ENCODE peak calls at places on chromosomes 12 and 14, in six cellular contexts. F, P, Z, I, D and T are unnamed samples.

GRCh38 chr14:101880016-101880297 is 84.4 kb upstream of the DYNC1H1 start:
- DNase-seq in P (no peak), F (no peak), Z (no peak), D (no peak), I (no peak), T (no peak)

GRCh38 chr12:105233045-105233905 is 2.7 kb downstream of the APPL2 start:
- DNase-seq in F (no peak), D (no peak), Z (no peak), I (no peak), P (no peak), T (no peak)

GRCh38 chr14:99166506-99166905 is 105.5 kb downstream of the BCL11B start:
- DNase-seq in P (no peak), D (no peak), I (no peak), Z (no peak), F (no peak), T (no peak)

GRCh38 chr12:38162708-38163441 is 153.7 kb upstream of the ALG10B start:
- DNase-seq in Z (no peak), I (no peak), P (no peak), D (no peak), F (no peak), T (no peak)

GRCh38 chr12:25789520-25789919 is 169.0 kb upstream of the RASSF8 start:
- DNase-seq in P (no peak), D (no peak), I (no peak), F (no peak), Z (no peak), T (no peak)

GRCh38 chr12:113463746-113464743 is 7.6 kb downstream of the LHX5 start:
- DNase-seq in P (no peak), F (no peak), Z (no peak), I (no peak), D (no peak), T (no peak)

GRCh38 chr12:34400423-34400881 is 378.2 kb downstream of the ALG10 start:
- DNase-seq in Z (no peak), I (no peak), D (no peak), F (peak; percentile 2), P (peak; percentile 1), T (no peak)

GRCh38 chr12:34142430-34142829 is 120.1 kb downstream of the ALG10 start:
- DNase-seq in Z (no peak), I (no peak), P (no peak), F (no peak), D (no peak), T (no peak)

GRCh38 chr14:100622708-100623485 is 35.7 kb upstream of the BEGAIN start:
- DNase-seq in Z (peak; percentile 3), D (no peak), I (no peak), P (no peak), F (no peak), T (no peak)

GRCh38 chr14:106174206-106174605 is 647.8 kb downstream of the TMEM121 start:
- DNase-seq in I (no peak), F (no peak), Z (no peak), P (no peak), D (peak; percentile 80), T (no peak)

GRCh38 chr12:67433393-67434175 is 164.4 kb downstream of the CAND1 start:
- DNase-seq in D (no peak), P (no peak), Z (no peak), F (no peak), I (no peak), T (no peak)

GRCh38 chr12:22631863-22632463 is 7.0 kb downstream of the ETNK1 start:
- DNase-seq in D (peak; percentile 38), I (no peak), P (no peak), F (peak; percentile 11), Z (no peak), T (no peak)

GRCh38 chr14:94052662-94053061 is 26.5 kb downstream of the OTUB2 start:
- DNase-seq in F (no peak), Z (no peak), D (no peak), I (no peak), P (no peak), T (no peak)

GRCh38 chr12:30769802-30770201 is 15.1 kb upstream of the CAPRIN2 start:
- DNase-seq in Z (no peak), F (no peak), D (no peak), P (no peak), I (no peak), T (no peak)

GRCh38 chr12:28222081-28222700 is 31.9 kb downstream of the CCDC91 start:
- DNase-seq in F (no peak), I (no peak), Z (no peak), D (peak; percentile 51), P (no peak), T (peak; percentile 11)

GRCh38 chr14:67971627-67972625 is 152.3 kb downstream of the RAD51B start:
- DNase-seq in Z (no peak), F (no peak), I (no peak), D (no peak), P (no peak), T (no peak)

GRCh38 chr14:62097072-62097471 is 334.9 kb downstream of the SNAPC1 start:
- DNase-seq in D (no peak), Z (no peak), I (no peak), P (no peak), F (no peak), T (no peak)

GRCh38 chr14:99564256-99564902 is 39.6 kb downstream of the CCDC85C start:
- DNase-seq in I (no peak), F (peak; percentile 87), Z (peak; percentile 81), P (no peak), D (no peak), T (no peak)

GRCh38 chr12:104686196-104686595 is 229.4 kb downstream of the CHST11 start:
- DNase-seq in I (no peak), P (no peak), Z (no peak), F (no peak), D (no peak), T (no peak)

GRCh38 chr14:33404054-33404453 is 465.4 kb downstream of the NPAS3 start:
- DNase-seq in F (peak; percentile 10), P (no peak), I (no peak), Z (no peak), D (no peak), T (no peak)

GRCh38 chr14:99655521-99655920 is 10.6 kb downstream of the HHIPL1 start:
- DNase-seq in F (no peak), I (no peak), P (no peak), D (no peak), Z (no peak), T (no peak)

GRCh38 chr12:106249411-106250135 is 1.8 kb upstream of the CKAP4 start:
- DNase-seq in F (no peak), P (no peak), I (no peak), Z (no peak), D (no peak), T (no peak)

GRCh38 chr12:98352218-98352811 is 163.1 kb upstream of the TMPO start:
- DNase-seq in I (no peak), F (peak; percentile 43), Z (no peak), D (no peak), P (no peak), T (no peak)

GRCh38 chr14:89304972-89305703 is 111.9 kb downstream of the FOXN3 start:
- DNase-seq in F (peak; percentile 37), I (no peak), P (peak; percentile 44), D (no peak), Z (peak; percentile 35), T (no peak)

GRCh38 chr12:6613015-6613775 is 6.0 kb upstream of the CHD4 start:
- DNase-seq in Z (peak; percentile 74), P (peak; percentile 69), D (no peak), I (no peak), F (peak; percentile 83), T (no peak)

GRCh38 chr12:1197264-1198018 is 206.4 kb downstream of the ERC1 start:
- DNase-seq in P (no peak), I (no peak), Z (no peak), D (no peak), F (no peak), T (no peak)

GRCh38 chr14:32531942-32532341 is 202.8 kb downstream of the AKAP6 start:
- DNase-seq in F (no peak), Z (no peak), P (no peak), I (no peak), D (no peak), T (no peak)

DNA sequence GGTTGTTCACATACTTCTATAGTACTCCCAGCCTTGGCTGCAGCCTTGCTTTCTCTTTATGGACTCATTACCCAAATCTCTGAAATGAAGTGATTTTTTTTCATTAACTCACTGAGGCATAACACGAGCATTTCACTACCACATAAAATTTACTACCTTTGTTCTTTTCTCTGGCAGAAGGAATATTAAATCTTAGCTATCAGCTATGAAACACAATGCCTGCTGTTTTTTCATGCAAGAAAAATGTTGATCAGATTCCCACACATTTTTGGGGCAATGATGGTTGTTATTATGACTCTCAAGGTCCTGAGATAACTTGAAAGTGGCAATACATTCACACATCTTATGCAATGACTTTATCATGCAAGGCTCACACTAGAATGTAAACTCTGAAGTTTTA is 225.3 kb upstream of the ATP2B1 start:
- DNase-seq in P (no peak), I (no peak), F (no peak), D (no peak), Z (no peak), T (no peak)
- H3K36me3 ChIP-seq in P (no peaks in the 10 kb centered on the region), I (no peaks in the 10 kb centered on the region), F (no peaks in the 10 kb centered on the region), D (no peaks in the 10 kb centered on the region), Z (no peaks in the 10 kb centered on the region), T (no peaks in the 10 kb centered on the region)

GRCh38 chr12:57476162-57476992 is 3.3 kb downstream of the ARHGAP9 start:
- DNase-seq in D (peak; percentile 65), F (no peak), I (no peak), Z (no peak), P (no peak), T (peak; percentile 38)

GRCh38 chr12:57476993-57477709 is 2.5 kb downstream of the ARHGAP9 start:
- DNase-seq in P (no peak), Z (no peak), F (no peak), D (peak; percentile 43), I (no peak), T (no peak)

GRCh38 chr12:57479376-57480115 is at the start of gene ARHGAP9:
- DNase-seq in D (peak; percentile 84), F (no peak), I (no peak), Z (no peak), P (no peak), T (peak; percentile 87)

GRCh38 chr12:57479043-57479375 is 657 bp downstream of the ARHGAP9 start:
- DNase-seq in P (no peak), F (no peak), D (no peak), Z (no peak), I (no peak), T (no peak)

GRCh38 chr12:57477710-57478681 is 1.7 kb downstream of the ARHGAP9 start:
- DNase-seq in P (no peak), I (no peak), D (peak; percentile 64), Z (no peak), F (no peak), T (peak; percentile 57)
- H3K36me3 ChIP-seq in P (no peaks in the 10 kb centered on the region), I (no peaks in the 10 kb centered on the region), D (peaks cover 19% of the 10 kb centered on the region), Z (no peaks in the 10 kb centered on the region), F (no peaks in the 10 kb centered on the region), T (peaks cover 24% of the 10 kb centered on the region)

DNA sequence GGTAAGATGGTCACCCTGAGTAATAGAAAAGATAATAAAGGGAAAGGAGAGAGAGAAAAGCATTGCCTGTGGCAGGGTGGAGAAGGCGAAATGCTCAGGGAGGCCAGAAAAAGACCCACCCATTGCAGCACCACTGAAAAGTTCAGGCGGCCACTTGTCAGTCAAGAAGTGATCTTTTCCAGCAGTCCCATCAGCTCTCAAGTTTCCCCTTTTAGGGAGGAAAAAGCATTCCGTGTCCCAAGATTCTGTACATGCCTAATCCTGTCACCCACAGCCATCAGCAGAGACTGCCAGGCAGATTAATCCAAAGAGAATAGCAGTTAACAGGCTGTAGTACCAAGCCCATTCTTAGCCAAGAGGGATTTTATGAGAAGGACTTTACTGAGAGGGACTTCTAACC is 11.9 kb downstream of the SLC38A1 start:
- DNase-seq in D (no peak), F (no peak), P (no peak), Z (no peak), I (no peak), T (no peak)
- H3K36me3 ChIP-seq in D (peaks cover 23% of the 10 kb centered on the region), F (no peaks in the 10 kb centered on the region), P (no peaks in the 10 kb centered on the region), Z (no peaks in the 10 kb centered on the region), I (peaks cover 24% of the 10 kb centered on the region), T (peaks cover 51% of the 10 kb centered on the region)

GRCh38 chr12:124402281-124403066 is 107.6 kb downstream of the RFLNA start:
- DNase-seq in I (no peak), Z (no peak), D (no peak), F (no peak), P (no peak), T (no peak)
- H3K36me3 ChIP-seq in I (peaks cover 97% of the 10 kb centered on the region), Z (no peaks in the 10 kb centered on the region), D (peaks cover 18% of the 10 kb centered on the region), F (no peaks in the 10 kb centered on the region), P (no peaks in the 10 kb centered on the region), T (peaks cover 36% of the 10 kb centered on the region)